ENCODE peak calls at places on chromosomes 5 and 9, in five cellular contexts. One of them, this sample, is unnamed.

GRCh38 chr9:61666849-61667371 is 477.1 kb downstream of the SPATA31A7 start:
- DNase-seq in fibroblast of lung: no peak
- DNase-seq in H9: peak; percentile 2
- DNase-seq in IMR-90: no peak
- DNase-seq in endothelial cell of umbilical vein: no peak
- DNase-seq in this sample: no peak

GRCh38 chr5:53326420-53327153 is 153.8 kb upstream of the FST start:
- DNase-seq in endothelial cell of umbilical vein: no peak
- DNase-seq in H9: no peak
- DNase-seq in fibroblast of lung: peak; percentile 70
- DNase-seq in IMR-90: peak; percentile 18
- DNase-seq in this sample: no peak

GRCh38 chr5:137004279-137004678 is 494.8 kb downstream of the SPOCK1 start:
- DNase-seq in H9: no peak
- DNase-seq in IMR-90: no peak
- DNase-seq in fibroblast of lung: no peak
- DNase-seq in endothelial cell of umbilical vein: no peak
- DNase-seq in this sample: no peak

GRCh38 chr5:124849774-124850173 is 103.3 kb upstream of the ZNF608 start:
- DNase-seq in IMR-90: no peak
- DNase-seq in H9: no peak
- DNase-seq in fibroblast of lung: no peak
- DNase-seq in endothelial cell of umbilical vein: no peak
- DNase-seq in this sample: no peak

GRCh38 chr9:108551030-108551964 is 304.5 kb downstream of the ACTL7B start:
- DNase-seq in H9: no peak
- DNase-seq in IMR-90: peak; percentile 96
- DNase-seq in fibroblast of lung: peak; percentile 93
- DNase-seq in endothelial cell of umbilical vein: no peak
- DNase-seq in this sample: peak; percentile 98

GRCh38 chr9:135887585-135888050 is 19.7 kb downstream of the CAMSAP1 start:
- DNase-seq in endothelial cell of umbilical vein: no peak
- DNase-seq in IMR-90: no peak
- DNase-seq in fibroblast of lung: no peak
- DNase-seq in H9: peak; percentile 81
- DNase-seq in this sample: no peak

GRCh38 chr5:81428866-81429265 is 34.9 kb upstream of the ACOT12 start:
- DNase-seq in H9: no peak
- DNase-seq in endothelial cell of umbilical vein: peak; percentile 87
- DNase-seq in IMR-90: no peak
- DNase-seq in fibroblast of lung: no peak
- DNase-seq in this sample: peak; percentile 48

GRCh38 chr5:177479774-177480173 is 6.3 kb upstream of the DBN1 start:
- DNase-seq in IMR-90: peak; percentile 71
- DNase-seq in H9: no peak
- DNase-seq in endothelial cell of umbilical vein: no peak
- DNase-seq in fibroblast of lung: peak; percentile 62
- DNase-seq in this sample: no peak

GRCh38 chr5:115343855-115344254 is 47.4 kb upstream of the CCDC112 start:
- DNase-seq in endothelial cell of umbilical vein: no peak
- DNase-seq in fibroblast of lung: peak; percentile 83
- DNase-seq in H9: no peak
- DNase-seq in IMR-90: peak; percentile 84
- DNase-seq in this sample: peak; percentile 48

GRCh38 chr5:39437469-39437868 is 12.7 kb upstream of the DAB2 start:
- DNase-seq in H9: no peak
- DNase-seq in fibroblast of lung: no peak
- DNase-seq in endothelial cell of umbilical vein: peak; percentile 40
- DNase-seq in IMR-90: no peak
- DNase-seq in this sample: no peak

GRCh38 chr9:70470050-70471015 is 55.9 kb upstream of the KLF9 start:
- DNase-seq in H9: no peak
- DNase-seq in fibroblast of lung: no peak
- DNase-seq in IMR-90: no peak
- DNase-seq in endothelial cell of umbilical vein: peak; percentile 36
- DNase-seq in this sample: no peak
- H2AFZ ChIP-seq in H9: no peak overlapping the region
- H2AFZ ChIP-seq in fibroblast of lung: no peak overlapping the region
- H2AFZ ChIP-seq in IMR-90: no peak overlapping the region
- H2AFZ ChIP-seq in endothelial cell of umbilical vein: peak overlapping the region; percentile 11
- H2AFZ ChIP-seq in this sample: no peak overlapping the region

DNA sequence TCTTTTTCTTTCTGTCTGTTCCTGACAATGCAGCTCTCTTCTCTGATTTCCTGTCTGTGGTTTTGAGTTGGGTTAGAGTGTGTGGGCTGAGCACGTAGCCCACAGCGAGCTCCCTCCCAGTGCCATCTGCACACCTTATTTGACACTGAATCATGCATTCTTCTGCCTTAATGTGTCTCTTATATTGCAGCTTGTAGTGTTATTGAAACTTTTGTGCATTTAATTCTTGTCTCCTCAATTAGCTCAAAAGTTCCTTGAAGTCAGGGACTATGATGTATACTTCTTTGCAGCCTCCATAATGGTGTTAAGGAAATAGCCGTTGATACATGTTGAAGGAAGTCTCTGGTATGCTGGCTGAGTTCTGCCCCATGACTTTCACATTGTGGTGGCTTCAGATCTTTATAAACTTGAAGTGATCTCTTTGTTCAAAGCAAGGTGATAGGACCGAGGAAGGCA is 576.2 kb upstream of the CLINT1 start:
- DNase-seq in H9: no peak
- DNase-seq in fibroblast of lung: no peak
- DNase-seq in endothelial cell of umbilical vein: no peak
- DNase-seq in IMR-90: no peak
- DNase-seq in this sample: peak; percentile 70
- H3K4me1 ChIP-seq in H9: no peaks in the 10 kb centered on the region
- H3K4me1 ChIP-seq in fibroblast of lung: no peaks in the 10 kb centered on the region
- H3K4me1 ChIP-seq in endothelial cell of umbilical vein: no peaks in the 10 kb centered on the region
- H3K4me1 ChIP-seq in IMR-90: no peaks in the 10 kb centered on the region
- H3K4me1 ChIP-seq in this sample: peaks cover 31% of the 10 kb centered on the region

GRCh38 chr9:122129969-122130368 is 29.6 kb downstream of the NDUFA8 start:
- DNase-seq in H9: no peak
- DNase-seq in endothelial cell of umbilical vein: no peak
- DNase-seq in fibroblast of lung: no peak
- DNase-seq in IMR-90: no peak
- DNase-seq in this sample: no peak

GRCh38 chr9:122128432-122129343 is 30.9 kb downstream of the NDUFA8 start:
- DNase-seq in IMR-90: no peak
- DNase-seq in endothelial cell of umbilical vein: no peak
- DNase-seq in H9: no peak
- DNase-seq in fibroblast of lung: no peak
- DNase-seq in this sample: no peak

GRCh38 chr9:122126340-122127333 is 32.9 kb downstream of the NDUFA8 start:
- DNase-seq in endothelial cell of umbilical vein: no peak
- DNase-seq in H9: peak; percentile 71
- DNase-seq in fibroblast of lung: no peak
- DNase-seq in IMR-90: peak; percentile 51
- DNase-seq in this sample: no peak

GRCh38 chr9:122127396-122127798 is 32.2 kb downstream of the NDUFA8 start:
- DNase-seq in IMR-90: no peak
- DNase-seq in H9: no peak
- DNase-seq in fibroblast of lung: no peak
- DNase-seq in endothelial cell of umbilical vein: no peak
- DNase-seq in this sample: no peak

GRCh38 chr9:122128007-122128406 is 31.6 kb downstream of the NDUFA8 start:
- DNase-seq in fibroblast of lung: no peak
- DNase-seq in endothelial cell of umbilical vein: no peak
- DNase-seq in H9: no peak
- DNase-seq in IMR-90: no peak
- DNase-seq in this sample: no peak
- H3K27ac ChIP-seq in fibroblast of lung: no peak overlapping the region
- H3K27ac ChIP-seq in endothelial cell of umbilical vein: no peak overlapping the region
- H3K27ac ChIP-seq in H9: no peak overlapping the region
- H3K27ac ChIP-seq in IMR-90: no peak overlapping the region
- H3K27ac ChIP-seq in this sample: no peak overlapping the region

GRCh38 chr5:83493644-83494043 is 22.1 kb downstream of the VCAN start:
- DNase-seq in H9: no peak
- DNase-seq in IMR-90: no peak
- DNase-seq in endothelial cell of umbilical vein: no peak
- DNase-seq in fibroblast of lung: no peak
- DNase-seq in this sample: no peak

GRCh38 chr5:83498585-83498984 is 27.0 kb downstream of the VCAN start:
- DNase-seq in H9: no peak
- DNase-seq in fibroblast of lung: no peak
- DNase-seq in IMR-90: no peak
- DNase-seq in endothelial cell of umbilical vein: no peak
- DNase-seq in this sample: no peak

GRCh38 chr5:83494102-83494620 is 22.6 kb downstream of the VCAN start:
- DNase-seq in fibroblast of lung: no peak
- DNase-seq in IMR-90: no peak
- DNase-seq in endothelial cell of umbilical vein: no peak
- DNase-seq in H9: no peak
- DNase-seq in this sample: no peak

GRCh38 chr5:83494666-83495065 is 23.1 kb downstream of the VCAN start:
- DNase-seq in fibroblast of lung: no peak
- DNase-seq in endothelial cell of umbilical vein: no peak
- DNase-seq in H9: no peak
- DNase-seq in IMR-90: no peak
- DNase-seq in this sample: no peak

DNA sequence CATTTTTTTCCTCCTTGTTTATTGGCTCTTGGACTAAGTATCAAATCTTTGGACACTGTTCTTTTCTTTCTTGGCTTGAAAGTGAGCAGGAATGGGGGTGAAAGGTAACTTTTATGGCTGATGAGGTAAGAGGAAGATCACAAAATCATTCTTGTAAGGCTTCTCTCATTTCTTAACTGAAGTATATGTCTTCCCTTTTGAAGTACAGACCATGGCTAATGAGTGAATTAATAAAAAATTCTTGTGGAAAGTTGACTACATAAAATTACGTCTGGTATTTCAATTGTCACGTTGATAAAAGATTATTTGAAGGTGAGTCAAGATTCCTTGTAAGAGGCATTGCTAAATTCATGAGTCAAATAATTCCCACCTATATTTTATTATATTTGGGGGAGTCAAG is 25.1 kb downstream of the VCAN start:
- DNase-seq in fibroblast of lung: no peak
- DNase-seq in IMR-90: no peak
- DNase-seq in H9: no peak
- DNase-seq in endothelial cell of umbilical vein: no peak
- DNase-seq in this sample: no peak
- H2AFZ ChIP-seq in fibroblast of lung: no peak overlapping the region
- H2AFZ ChIP-seq in IMR-90: no peak overlapping the region
- H2AFZ ChIP-seq in H9: no peak overlapping the region
- H2AFZ ChIP-seq in endothelial cell of umbilical vein: no peak overlapping the region
- H2AFZ ChIP-seq in this sample: no peak overlapping the region

DNA sequence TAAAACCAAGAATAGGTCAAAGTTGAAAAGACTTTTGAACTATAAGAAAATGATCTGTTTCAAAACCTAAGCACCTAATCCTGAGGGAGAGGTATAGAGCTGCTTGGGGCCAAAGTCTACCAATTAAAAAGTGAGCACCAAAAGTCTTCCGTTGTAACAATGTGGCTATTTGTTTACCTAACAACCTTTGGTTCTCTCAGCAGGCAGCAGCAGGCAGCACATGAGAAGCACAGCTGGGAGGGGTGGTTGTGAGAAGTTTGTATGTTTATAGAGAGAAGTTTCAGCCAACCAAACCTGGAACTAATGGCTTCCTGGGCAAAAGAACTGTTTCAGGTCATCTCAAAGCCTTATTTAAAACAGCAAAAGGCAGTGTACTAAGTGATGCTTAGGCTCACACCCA is 59.8 kb upstream of the TBC1D9B start:
- DNase-seq in IMR-90: peak; percentile 20
- DNase-seq in endothelial cell of umbilical vein: no peak
- DNase-seq in fibroblast of lung: no peak
- DNase-seq in H9: no peak
- DNase-seq in this sample: no peak
- H3K4me1 ChIP-seq in IMR-90: no peaks in the 10 kb centered on the region
- H3K4me1 ChIP-seq in endothelial cell of umbilical vein: no peaks in the 10 kb centered on the region
- H3K4me1 ChIP-seq in fibroblast of lung: no peaks in the 10 kb centered on the region
- H3K4me1 ChIP-seq in H9: no peaks in the 10 kb centered on the region
- H3K4me1 ChIP-seq in this sample: no peaks in the 10 kb centered on the region

GRCh38 chr9:128047231-128047630 is 19.9 kb downstream of the NAIF1 start:
- DNase-seq in endothelial cell of umbilical vein: no peak
- DNase-seq in IMR-90: no peak
- DNase-seq in H9: no peak
- DNase-seq in fibroblast of lung: no peak
- DNase-seq in this sample: no peak

GRCh38 chr9:128045876-128046275 is 21.2 kb downstream of the NAIF1 start:
- DNase-seq in endothelial cell of umbilical vein: no peak
- DNase-seq in H9: no peak
- DNase-seq in IMR-90: no peak
- DNase-seq in fibroblast of lung: no peak
- DNase-seq in this sample: no peak

GRCh38 chr9:128048663-128049062 is 18.5 kb downstream of the NAIF1 start:
- DNase-seq in fibroblast of lung: no peak
- DNase-seq in IMR-90: no peak
- DNase-seq in endothelial cell of umbilical vein: no peak
- DNase-seq in H9: no peak
- DNase-seq in this sample: no peak

DNA sequence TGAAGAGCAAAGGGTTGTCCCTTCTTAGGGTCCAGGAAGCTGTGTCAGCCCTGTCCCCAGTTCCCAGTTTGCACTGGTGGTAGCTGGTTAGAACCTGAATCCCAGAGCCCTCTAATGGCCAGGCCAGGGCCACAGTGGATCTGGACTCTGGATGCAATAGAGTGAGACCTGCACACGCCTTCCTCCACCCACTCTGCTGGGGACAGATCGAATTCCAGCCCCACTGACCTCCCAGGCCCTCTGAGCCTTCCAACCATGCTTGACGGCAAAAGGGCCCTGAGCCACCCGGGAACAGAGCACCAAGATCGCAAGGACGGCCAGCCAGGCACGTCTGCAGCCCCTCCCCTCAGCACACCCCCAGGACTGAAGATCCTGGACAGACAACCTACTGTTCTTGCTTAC is 23.7 kb downstream of the NAIF1 start:
- DNase-seq in fibroblast of lung: no peak
- DNase-seq in endothelial cell of umbilical vein: no peak
- DNase-seq in IMR-90: no peak
- DNase-seq in H9: no peak
- DNase-seq in this sample: no peak
- H3K27ac ChIP-seq in fibroblast of lung: no peak overlapping the region
- H3K27ac ChIP-seq in endothelial cell of umbilical vein: no peak overlapping the region
- H3K27ac ChIP-seq in IMR-90: no peak overlapping the region
- H3K27ac ChIP-seq in H9: no peak overlapping the region
- H3K27ac ChIP-seq in this sample: no peak overlapping the region

GRCh38 chr9:19630762-19631161 is 158.1 kb downstream of the SLC24A2 start:
- DNase-seq in H9: no peak
- DNase-seq in fibroblast of lung: no peak
- DNase-seq in endothelial cell of umbilical vein: no peak
- DNase-seq in IMR-90: no peak
- DNase-seq in this sample: no peak
- H2AFZ ChIP-seq in H9: no peak overlapping the region
- H2AFZ ChIP-seq in fibroblast of lung: no peak overlapping the region
- H2AFZ ChIP-seq in endothelial cell of umbilical vein: no peak overlapping the region
- H2AFZ ChIP-seq in IMR-90: no peak overlapping the region
- H2AFZ ChIP-seq in this sample: no peak overlapping the region

GRCh38 chr9:105438136-105438839 is 9.5 kb upstream of the FSD1L start:
- DNase-seq in endothelial cell of umbilical vein: no peak
- DNase-seq in fibroblast of lung: peak; percentile 85
- DNase-seq in IMR-90: peak; percentile 97
- DNase-seq in H9: no peak
- DNase-seq in this sample: no peak
- H3K4me1 ChIP-seq in endothelial cell of umbilical vein: no peaks in the 10 kb centered on the region
- H3K4me1 ChIP-seq in fibroblast of lung: peaks cover 10% of the 10 kb centered on the region
- H3K4me1 ChIP-seq in IMR-90: peaks cover 3% of the 10 kb centered on the region
- H3K4me1 ChIP-seq in H9: no peaks in the 10 kb centered on the region
- H3K4me1 ChIP-seq in this sample: no peaks in the 10 kb centered on the region